ENCODE peak calls at places on chromosomes 13 and 19, in six cellular contexts. W is PC-3, J is PC-9, D is GM23248, P is neural progenitor cell, N is GM23338. B is an unnamed sample. For H3F3A, the result is how much of the 10 kb centered on the place peaks cover.

GRCh38 chr13:24075137-24075975 is 85.2 kb upstream of the SPATA13 start:
- DNase-seq in W (peak), J (no peak), P (no peak), D (peak), N (no peak), B (no peak)

GRCh38 chr13:59458908-59459579 is 704.7 kb downstream of the DIAPH3 start:
- DNase-seq in N (peak), P (peak), W (peak), J (no peak), D (peak), B (no peak)

GRCh38 chr19:49879243-49879960 is 1.9 kb downstream of the TBC1D17 start:
- DNase-seq in N (no peak), D (no peak), P (no peak), W (peak), J (no peak), B (no peak)

GRCh38 chr13:33206425-33206824 is 79.1 kb downstream of the STARD13 start:
- DNase-seq in D (peak), P (no peak), W (peak), J (no peak), N (no peak), B (no peak)

GRCh38 chr19:30338066-30338465 is 34.1 kb upstream of the ZNF536 start:
- DNase-seq in P (no peak), N (no peak), W (no peak), J (no peak), D (no peak), B (no peak)

GRCh38 chr13:48975101-48975925 is at the start of gene FNDC3A:
- DNase-seq in J (peak), N (peak), P (peak), W (peak), D (peak), B (peak)

GRCh38 chr13:42707003-42707402 is 74.4 kb upstream of the FAM216B start:
- DNase-seq in W (no peak), J (no peak), N (no peak), D (peak), P (no peak), B (no peak)

GRCh38 chr13:77994166-77994565 is 75.5 kb upstream of the EDNRB start:
- DNase-seq in J (no peak), P (no peak), N (no peak), D (no peak), W (no peak), B (no peak)

GRCh38 chr13:65090191-65090590 is 2139.9 kb downstream of the PCDH9 start:
- DNase-seq in N (no peak), D (no peak), P (no peak), J (no peak), W (no peak), B (no peak)

GRCh38 chr19:35963514-35963913 is 27.3 kb downstream of the LRFN3 start:
- DNase-seq in P (peak), W (peak), J (no peak), N (peak), D (peak), B (no peak)

GRCh38 chr13:45282994-45283393 is 58.0 kb downstream of the TPT1 start:
- DNase-seq in D (no peak), P (no peak), N (no peak), W (no peak), J (no peak), B (no peak)

GRCh38 chr19:3071764-3072163 is 9.5 kb upstream of the TLE5 start:
- DNase-seq in D (no peak), J (no peak), W (no peak), N (no peak), P (no peak), B (no peak)

GRCh38 chr19:16334421-16334820 is 9.8 kb downstream of the KLF2 start:
- DNase-seq in J (no peak), P (no peak), W (no peak), N (no peak), D (peak), B (no peak)

GRCh38 chr19:41688687-41689086 is 617 bp upstream of the CEACAM7 start:
- DNase-seq in W (no peak), N (no peak), D (no peak), P (no peak), J (no peak), B (no peak)

GRCh38 chr19:19670070-19670551 is 1.5 kb downstream of the ZNF101 start:
- DNase-seq in J (no peak), N (peak), D (peak), P (peak), W (no peak), B (no peak)

GRCh38 chr13:49403966-49404365 is 39.9 kb downstream of the CAB39L start:
- DNase-seq in P (no peak), J (no peak), D (no peak), W (no peak), N (no peak), B (no peak)

GRCh38 chr13:99626461-99627082 is 125.3 kb downstream of the TM9SF2 start:
- DNase-seq in P (peak), W (peak), N (no peak), D (peak), J (no peak), B (no peak)

GRCh38 chr19:4456843-4457653 is 546 bp downstream of the UBXN6 start:
- DNase-seq in P (peak), N (peak), W (no peak), J (no peak), D (peak), B (no peak)

GRCh38 chr19:2619076-2619475 is 83.4 kb downstream of the GNG7 start:
- DNase-seq in W (peak), P (no peak), N (no peak), D (no peak), J (no peak), B (no peak)

GRCh38 chr19:36528921-36529518 is 949 bp upstream of the ZNF260 start:
- DNase-seq in N (peak), D (peak), J (no peak), P (peak), W (no peak), B (no peak)

GRCh38 chr13:46176756-46177155 is 5.2 kb downstream of the LCP1 start:
- DNase-seq in P (no peak), J (no peak), W (no peak), D (no peak), N (no peak), B (peak)

GRCh38 chr13:112709825-112710783 is 20.3 kb downstream of the ATP11A start:
- DNase-seq in P (no peak), D (no peak), J (no peak), W (no peak), N (no peak), B (no peak)

GRCh38 chr19:4878491-4878968 is 11.1 kb upstream of the PLIN3 start:
- DNase-seq in P (peak), W (no peak), J (no peak), N (peak), D (no peak), B (no peak)

GRCh38 chr19:21463449-21464105 is 41.8 kb upstream of the ZNF429 start:
- DNase-seq in W (peak), J (no peak), P (peak), N (peak), D (no peak), B (no peak)

GRCh38 chr13:86383561-86383960 is 584.3 kb upstream of the SLITRK6 start:
- DNase-seq in J (no peak), P (no peak), N (no peak), W (no peak), D (no peak), B (no peak)

GRCh38 chr19:21396893-21397572 is at the start of gene ZNF493:
- DNase-seq in W (peak), N (peak), P (peak), J (peak), D (peak), B (peak)

GRCh38 chr19:3516675-3517207 is 10.6 kb downstream of the FZR1 start:
- DNase-seq in J (peak), D (no peak), P (no peak), N (no peak), W (peak), B (peak)

GRCh38 chr19:54448037-54448773 is 794 bp upstream of the LENG8 start:
- DNase-seq in W (peak), J (peak), P (peak), D (peak), N (peak), B (peak)

GRCh38 chr13:25267715-25268114 is 19.6 kb downstream of the MTMR6 start:
- DNase-seq in W (peak), N (no peak), J (no peak), D (peak), P (no peak), B (no peak)

GRCh38 chr19:52397310-52398090 is at the start of gene ZNF528:
- DNase-seq in D (peak), N (peak), J (peak), P (peak), W (peak), B (no peak)

GRCh38 chr13:37995052-37995451 is 125.5 kb upstream of the TRPC4 start:
- DNase-seq in J (no peak), D (peak), W (no peak), N (peak), P (peak), B (no peak)

GRCh38 chr19:7101498-7102253 is 32.2 kb downstream of the ZNF557 start:
- DNase-seq in N (no peak), J (no peak), P (no peak), D (no peak), W (no peak), B (no peak)

GRCh38 chr19:30681162-30681996 is 309.2 kb downstream of the ZNF536 start:
- DNase-seq in N (no peak), D (no peak), J (no peak), W (no peak), P (no peak), B (no peak)

GRCh38 chr19:28710278-28710677 is 502.7 kb downstream of the UQCRFS1 start:
- DNase-seq in N (peak), D (peak), W (peak), J (peak), P (peak), B (peak)

GRCh38 chr19:7294571-7295212 is 478 bp upstream of the INSR start:
- DNase-seq in W (peak), J (no peak), N (peak), P (peak), D (peak), B (peak)

GRCh38 chr19:13832096-13832495 is 36.9 kb downstream of the ZSWIM4 start:
- DNase-seq in J (peak), N (no peak), D (peak), P (no peak), W (no peak), B (no peak)

GRCh38 chr13:29594310-29594709 is 1.2 kb downstream of the SLC7A1 start:
- DNase-seq in D (peak), P (peak), J (peak), N (peak), W (peak), B (peak)

GRCh38 chr13:94660695-94661324 is 51.5 kb downstream of the SOX21 start:
- DNase-seq in P (peak), W (peak), J (no peak), D (peak), N (peak), B (peak)

GRCh38 chr13:75704942-75705320 is 68.8 kb downstream of the LMO7 start:
- DNase-seq in D (no peak), P (no peak), N (peak), W (peak), J (peak), B (no peak)

GRCh38 chr13:75704194-75704941 is 68.2 kb downstream of the LMO7 start:
- DNase-seq in D (peak), P (no peak), N (no peak), J (no peak), W (peak), B (no peak)

GRCh38 chr13:75705395-75705794 is 69.3 kb downstream of the LMO7 start:
- DNase-seq in W (peak), J (peak), D (peak), P (no peak), N (no peak), B (no peak)

GRCh38 chr13:75703768-75704167 is 67.6 kb downstream of the LMO7 start:
- DNase-seq in J (no peak), P (no peak), N (no peak), D (no peak), W (no peak), B (no peak)

DNA sequence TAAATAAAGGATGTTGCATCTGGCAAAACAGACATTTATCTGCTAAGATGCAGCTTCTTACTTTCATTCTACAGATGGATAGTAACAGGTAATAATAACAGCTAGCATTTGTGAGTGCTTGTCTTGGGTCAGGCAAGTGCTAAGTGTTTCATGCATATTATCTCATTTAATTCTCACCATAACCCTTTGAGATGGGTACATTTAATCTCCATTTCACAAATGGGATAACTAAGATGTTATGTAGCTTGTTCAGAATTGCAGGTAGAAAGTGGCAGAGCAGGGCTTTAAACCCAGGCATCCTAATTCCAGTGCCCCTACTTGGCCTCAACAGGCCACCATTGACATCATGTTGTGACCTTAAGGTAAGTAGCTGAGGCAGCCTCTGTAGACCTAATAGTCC is 69.8 kb downstream of the LMO7 start:
- DNase-seq in P (no peak), J (no peak), N (no peak), D (no peak), W (no peak), B (no peak)
- H3F3A ChIP-seq in P (under half), J (under half), N (under half), D (under half), W (under half), B (under half)

GRCh38 chr19:40512110-40512472 is 45.3 kb downstream of the SPTBN4 start:
- DNase-seq in D (no peak), W (no peak), P (no peak), N (no peak), J (no peak), B (no peak)

GRCh38 chr19:40511487-40511886 is 44.7 kb downstream of the SPTBN4 start:
- DNase-seq in W (no peak), D (no peak), J (no peak), P (no peak), N (no peak), B (no peak)

GRCh38 chr19:40513741-40514315 is 47.0 kb downstream of the SPTBN4 start:
- DNase-seq in P (no peak), D (no peak), W (no peak), N (no peak), J (no peak), B (no peak)

GRCh38 chr19:40512473-40513344 is 45.9 kb downstream of the SPTBN4 start:
- DNase-seq in J (no peak), D (peak), W (no peak), P (peak), N (peak), B (no peak)

DNA sequence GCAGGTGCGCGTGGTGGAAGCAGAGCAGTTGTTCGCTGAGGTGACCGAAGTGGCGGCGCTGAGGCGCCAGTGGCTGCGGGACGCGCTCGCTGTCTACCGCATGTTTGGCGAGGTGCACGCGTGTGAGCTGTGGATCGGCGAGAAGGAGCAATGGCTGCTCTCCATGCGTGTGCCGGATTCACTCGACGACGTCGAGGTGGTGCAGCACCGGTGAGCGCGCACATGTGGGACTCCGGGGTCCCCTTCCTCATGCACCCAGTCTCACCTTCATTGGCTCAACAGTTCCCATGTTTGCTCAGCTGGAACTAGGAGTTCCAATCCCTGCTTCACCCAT is 46.5 kb downstream of the SPTBN4 start:
- DNase-seq in D (no peak), N (no peak), J (no peak), W (no peak), P (no peak), B (no peak)
- TF ChIP-seq EZH2 in D (no peak), N (no peak), J (no peak), W (no peak), P (peak), B (no peak)

GRCh38 chr13:40688781-40689180 is 22.3 kb upstream of the FOXO1 start:
- DNase-seq in N (no peak), J (no peak), W (no peak), D (no peak), P (no peak), B (no peak)

GRCh38 chr13:40697711-40698110 is 31.3 kb upstream of the FOXO1 start:
- DNase-seq in N (no peak), J (no peak), W (no peak), D (no peak), P (no peak), B (no peak)

GRCh38 chr13:40692946-40693345 is 26.5 kb upstream of the FOXO1 start:
- DNase-seq in D (no peak), N (no peak), J (peak), W (peak), P (no peak), B (no peak)

GRCh38 chr13:40694426-40694825 is 28.0 kb upstream of the FOXO1 start:
- DNase-seq in N (no peak), P (no peak), D (no peak), J (no peak), W (no peak), B (no peak)
- H3F3A ChIP-seq in N (under half), P (under half), D (under half), J (under half), W (under half), B (under half)

GRCh38 chr13:97753942-97754670 is 199.4 kb upstream of the IPO5 start:
- DNase-seq in N (peak), P (peak), W (no peak), J (no peak), D (no peak), B (no peak)
- TF ChIP-seq EZH2 in N (no peak), P (no peak), W (no peak), J (no peak), D (no peak), B (no peak)

GRCh38 chr19:48619692-48620565 is 623 bp downstream of the SPHK2 start:
- DNase-seq in D (peak), N (no peak), P (no peak), W (no peak), J (no peak), B (no peak)
- H3F3A ChIP-seq in D (under half), N (under half), P (half or more), W (under half), J (half or more), B (under half)